ENCODE peak calls at places on chromosome 11, in eight cellular contexts. One of them, this sample, is unnamed.

GRCh38 chr11:2445107-2445947 is 519 bp downstream of the KCNQ1 start:
- DNase-seq in stimulated activated CD8-positive, alpha-beta memory T cell treated with anti-CD3 and anti-CD28 coated beads, Interleukin-4, amount 100 ng/mL, for 24 hours: no peak
- DNase-seq in mucosa of descending colon: peak
- DNase-seq in posterior cingulate gyrus: peak
- DNase-seq in iPS DF 6.9: no peak
- DNase-seq in AG08395: no peak
- DNase-seq in coronary artery: no peak
- DNase-seq in astrocyte of the cerebellum: no peak
- DNase-seq in this sample: no peak

GRCh38 chr11:114168691-114169090 is 109.2 kb downstream of the ZBTB16 start:
- DNase-seq in stimulated activated CD8-positive, alpha-beta memory T cell treated with anti-CD3 and anti-CD28 coated beads, Interleukin-4, amount 100 ng/mL, for 24 hours: no peak
- DNase-seq in mucosa of descending colon: peak
- DNase-seq in posterior cingulate gyrus: peak
- DNase-seq in iPS DF 6.9: no peak
- DNase-seq in AG08395: no peak
- DNase-seq in coronary artery: no peak
- DNase-seq in astrocyte of the cerebellum: no peak
- DNase-seq in this sample: no peak

GRCh38 chr11:71267807-71268421 is 15.5 kb upstream of the SHANK2 start:
- DNase-seq in stimulated activated CD8-positive, alpha-beta memory T cell treated with anti-CD3 and anti-CD28 coated beads, Interleukin-4, amount 100 ng/mL, for 24 hours: no peak
- DNase-seq in mucosa of descending colon: no peak
- DNase-seq in posterior cingulate gyrus: no peak
- DNase-seq in iPS DF 6.9: no peak
- DNase-seq in AG08395: no peak
- DNase-seq in coronary artery: no peak
- DNase-seq in astrocyte of the cerebellum: no peak
- DNase-seq in this sample: peak

GRCh38 chr11:131002145-131002544 is 85.9 kb upstream of the SNX19 start:
- DNase-seq in stimulated activated CD8-positive, alpha-beta memory T cell treated with anti-CD3 and anti-CD28 coated beads, Interleukin-4, amount 100 ng/mL, for 24 hours: no peak
- DNase-seq in mucosa of descending colon: no peak
- DNase-seq in posterior cingulate gyrus: no peak
- DNase-seq in iPS DF 6.9: no peak
- DNase-seq in AG08395: no peak
- DNase-seq in coronary artery: no peak
- DNase-seq in astrocyte of the cerebellum: no peak
- DNase-seq in this sample: no peak

GRCh38 chr11:8709002-8709672 is 26.5 kb downstream of the RPL27A start:
- DNase-seq in stimulated activated CD8-positive, alpha-beta memory T cell treated with anti-CD3 and anti-CD28 coated beads, Interleukin-4, amount 100 ng/mL, for 24 hours: no peak
- DNase-seq in mucosa of descending colon: peak
- DNase-seq in posterior cingulate gyrus: peak
- DNase-seq in iPS DF 6.9: no peak
- DNase-seq in AG08395: peak
- DNase-seq in coronary artery: peak
- DNase-seq in astrocyte of the cerebellum: peak
- DNase-seq in this sample: peak

GRCh38 chr11:125685228-125685627 is 4.6 kb upstream of the ACRV1 start:
- DNase-seq in stimulated activated CD8-positive, alpha-beta memory T cell treated with anti-CD3 and anti-CD28 coated beads, Interleukin-4, amount 100 ng/mL, for 24 hours: no peak
- DNase-seq in mucosa of descending colon: no peak
- DNase-seq in posterior cingulate gyrus: no peak
- DNase-seq in iPS DF 6.9: no peak
- DNase-seq in AG08395: no peak
- DNase-seq in coronary artery: no peak
- DNase-seq in astrocyte of the cerebellum: no peak
- DNase-seq in this sample: no peak

GRCh38 chr11:6576471-6577373 is 26.7 kb downstream of the RRP8 start:
- DNase-seq in stimulated activated CD8-positive, alpha-beta memory T cell treated with anti-CD3 and anti-CD28 coated beads, Interleukin-4, amount 100 ng/mL, for 24 hours: no peak
- DNase-seq in mucosa of descending colon: no peak
- DNase-seq in posterior cingulate gyrus: no peak
- DNase-seq in iPS DF 6.9: no peak
- DNase-seq in AG08395: peak
- DNase-seq in coronary artery: no peak
- DNase-seq in astrocyte of the cerebellum: peak
- DNase-seq in this sample: no peak

GRCh38 chr11:17384002-17384511 is 4.4 kb downstream of the KCNJ11 start:
- DNase-seq in stimulated activated CD8-positive, alpha-beta memory T cell treated with anti-CD3 and anti-CD28 coated beads, Interleukin-4, amount 100 ng/mL, for 24 hours: peak
- DNase-seq in mucosa of descending colon: peak
- DNase-seq in posterior cingulate gyrus: peak
- DNase-seq in iPS DF 6.9: peak
- DNase-seq in AG08395: peak
- DNase-seq in coronary artery: peak
- DNase-seq in astrocyte of the cerebellum: peak
- DNase-seq in this sample: no peak

GRCh38 chr11:92861641-92862040 is 107.8 kb upstream of the MTNR1B start:
- DNase-seq in stimulated activated CD8-positive, alpha-beta memory T cell treated with anti-CD3 and anti-CD28 coated beads, Interleukin-4, amount 100 ng/mL, for 24 hours: no peak
- DNase-seq in mucosa of descending colon: no peak
- DNase-seq in posterior cingulate gyrus: no peak
- DNase-seq in iPS DF 6.9: no peak
- DNase-seq in AG08395: no peak
- DNase-seq in coronary artery: no peak
- DNase-seq in astrocyte of the cerebellum: no peak
- DNase-seq in this sample: no peak

GRCh38 chr11:116885951-116886629 is 48.7 kb upstream of the APOA1 start:
- DNase-seq in stimulated activated CD8-positive, alpha-beta memory T cell treated with anti-CD3 and anti-CD28 coated beads, Interleukin-4, amount 100 ng/mL, for 24 hours: no peak
- DNase-seq in mucosa of descending colon: no peak
- DNase-seq in posterior cingulate gyrus: no peak
- DNase-seq in iPS DF 6.9: no peak
- DNase-seq in AG08395: peak
- DNase-seq in coronary artery: no peak
- DNase-seq in astrocyte of the cerebellum: peak
- DNase-seq in this sample: no peak

GRCh38 chr11:45665206-45665932 is at the start of gene CHST1:
- DNase-seq in stimulated activated CD8-positive, alpha-beta memory T cell treated with anti-CD3 and anti-CD28 coated beads, Interleukin-4, amount 100 ng/mL, for 24 hours: peak
- DNase-seq in mucosa of descending colon: peak
- DNase-seq in posterior cingulate gyrus: peak
- DNase-seq in iPS DF 6.9: no peak
- DNase-seq in AG08395: peak
- DNase-seq in coronary artery: no peak
- DNase-seq in astrocyte of the cerebellum: no peak
- DNase-seq in this sample: no peak

GRCh38 chr11:93541884-93542752 is 1.1 kb downstream of the SMCO4 start:
- DNase-seq in stimulated activated CD8-positive, alpha-beta memory T cell treated with anti-CD3 and anti-CD28 coated beads, Interleukin-4, amount 100 ng/mL, for 24 hours: no peak
- DNase-seq in mucosa of descending colon: peak
- DNase-seq in posterior cingulate gyrus: peak
- DNase-seq in iPS DF 6.9: peak
- DNase-seq in AG08395: peak
- DNase-seq in coronary artery: no peak
- DNase-seq in astrocyte of the cerebellum: peak
- DNase-seq in this sample: no peak

GRCh38 chr11:17739945-17740338 is 5.4 kb downstream of the KCNC1 start:
- DNase-seq in stimulated activated CD8-positive, alpha-beta memory T cell treated with anti-CD3 and anti-CD28 coated beads, Interleukin-4, amount 100 ng/mL, for 24 hours: no peak
- DNase-seq in mucosa of descending colon: no peak
- DNase-seq in posterior cingulate gyrus: no peak
- DNase-seq in iPS DF 6.9: no peak
- DNase-seq in AG08395: no peak
- DNase-seq in coronary artery: no peak
- DNase-seq in astrocyte of the cerebellum: no peak
- DNase-seq in this sample: peak

GRCh38 chr11:100863080-100863581 is 176.0 kb downstream of the ARHGAP42 start:
- DNase-seq in stimulated activated CD8-positive, alpha-beta memory T cell treated with anti-CD3 and anti-CD28 coated beads, Interleukin-4, amount 100 ng/mL, for 24 hours: no peak
- DNase-seq in mucosa of descending colon: peak
- DNase-seq in posterior cingulate gyrus: no peak
- DNase-seq in iPS DF 6.9: no peak
- DNase-seq in AG08395: peak
- DNase-seq in coronary artery: no peak
- DNase-seq in astrocyte of the cerebellum: peak
- DNase-seq in this sample: no peak

GRCh38 chr11:128689946-128690745 is 3.7 kb upstream of the FLI1 start:
- DNase-seq in stimulated activated CD8-positive, alpha-beta memory T cell treated with anti-CD3 and anti-CD28 coated beads, Interleukin-4, amount 100 ng/mL, for 24 hours: no peak
- DNase-seq in mucosa of descending colon: no peak
- DNase-seq in posterior cingulate gyrus: no peak
- DNase-seq in iPS DF 6.9: no peak
- DNase-seq in AG08395: no peak
- DNase-seq in coronary artery: no peak
- DNase-seq in astrocyte of the cerebellum: no peak
- DNase-seq in this sample: no peak

GRCh38 chr11:46121328-46121723 is at the start of gene PHF21A:
- DNase-seq in stimulated activated CD8-positive, alpha-beta memory T cell treated with anti-CD3 and anti-CD28 coated beads, Interleukin-4, amount 100 ng/mL, for 24 hours: peak
- DNase-seq in mucosa of descending colon: peak
- DNase-seq in posterior cingulate gyrus: peak
- DNase-seq in iPS DF 6.9: no peak
- DNase-seq in AG08395: peak
- DNase-seq in coronary artery: peak
- DNase-seq in astrocyte of the cerebellum: peak
- DNase-seq in this sample: peak

GRCh38 chr11:20010106-20010860 is 150.0 kb downstream of the DBX1 start:
- DNase-seq in stimulated activated CD8-positive, alpha-beta memory T cell treated with anti-CD3 and anti-CD28 coated beads, Interleukin-4, amount 100 ng/mL, for 24 hours: no peak
- DNase-seq in mucosa of descending colon: no peak
- DNase-seq in posterior cingulate gyrus: no peak
- DNase-seq in iPS DF 6.9: no peak
- DNase-seq in AG08395: no peak
- DNase-seq in coronary artery: no peak
- DNase-seq in astrocyte of the cerebellum: no peak
- DNase-seq in this sample: no peak

GRCh38 chr11:48675945-48676344 is 187.4 kb downstream of the OR4A47 start:
- DNase-seq in stimulated activated CD8-positive, alpha-beta memory T cell treated with anti-CD3 and anti-CD28 coated beads, Interleukin-4, amount 100 ng/mL, for 24 hours: no peak
- DNase-seq in mucosa of descending colon: no peak
- DNase-seq in posterior cingulate gyrus: no peak
- DNase-seq in iPS DF 6.9: no peak
- DNase-seq in AG08395: no peak
- DNase-seq in coronary artery: no peak
- DNase-seq in astrocyte of the cerebellum: no peak
- DNase-seq in this sample: no peak

GRCh38 chr11:8080674-8081590 is at the start of gene TUB:
- DNase-seq in stimulated activated CD8-positive, alpha-beta memory T cell treated with anti-CD3 and anti-CD28 coated beads, Interleukin-4, amount 100 ng/mL, for 24 hours: no peak
- DNase-seq in mucosa of descending colon: no peak
- DNase-seq in posterior cingulate gyrus: peak
- DNase-seq in iPS DF 6.9: no peak
- DNase-seq in AG08395: peak
- DNase-seq in coronary artery: no peak
- DNase-seq in astrocyte of the cerebellum: no peak
- DNase-seq in this sample: no peak

GRCh38 chr11:69287968-69288882 is 5.7 kb upstream of the MYEOV start:
- DNase-seq in stimulated activated CD8-positive, alpha-beta memory T cell treated with anti-CD3 and anti-CD28 coated beads, Interleukin-4, amount 100 ng/mL, for 24 hours: no peak
- DNase-seq in mucosa of descending colon: peak
- DNase-seq in posterior cingulate gyrus: peak
- DNase-seq in iPS DF 6.9: no peak
- DNase-seq in AG08395: no peak
- DNase-seq in coronary artery: no peak
- DNase-seq in astrocyte of the cerebellum: no peak
- DNase-seq in this sample: no peak

GRCh38 chr11:34652191-34652958 is 31.5 kb downstream of the EHF start:
- DNase-seq in stimulated activated CD8-positive, alpha-beta memory T cell treated with anti-CD3 and anti-CD28 coated beads, Interleukin-4, amount 100 ng/mL, for 24 hours: no peak
- DNase-seq in mucosa of descending colon: no peak
- DNase-seq in posterior cingulate gyrus: no peak
- DNase-seq in iPS DF 6.9: no peak
- DNase-seq in AG08395: no peak
- DNase-seq in coronary artery: no peak
- DNase-seq in astrocyte of the cerebellum: no peak
- DNase-seq in this sample: no peak

GRCh38 chr11:20459865-20460264 is 72.3 kb downstream of the PRMT3 start:
- DNase-seq in stimulated activated CD8-positive, alpha-beta memory T cell treated with anti-CD3 and anti-CD28 coated beads, Interleukin-4, amount 100 ng/mL, for 24 hours: no peak
- DNase-seq in mucosa of descending colon: no peak
- DNase-seq in posterior cingulate gyrus: no peak
- DNase-seq in iPS DF 6.9: no peak
- DNase-seq in AG08395: no peak
- DNase-seq in coronary artery: no peak
- DNase-seq in astrocyte of the cerebellum: no peak
- DNase-seq in this sample: no peak

GRCh38 chr11:103532133-103532788 is 423.0 kb downstream of the DYNC2H1 start:
- DNase-seq in stimulated activated CD8-positive, alpha-beta memory T cell treated with anti-CD3 and anti-CD28 coated beads, Interleukin-4, amount 100 ng/mL, for 24 hours: no peak
- DNase-seq in mucosa of descending colon: no peak
- DNase-seq in posterior cingulate gyrus: no peak
- DNase-seq in iPS DF 6.9: no peak
- DNase-seq in AG08395: peak
- DNase-seq in coronary artery: no peak
- DNase-seq in astrocyte of the cerebellum: peak
- DNase-seq in this sample: no peak

GRCh38 chr11:116605543-116605942 is 167.2 kb downstream of the BUD13 start:
- DNase-seq in stimulated activated CD8-positive, alpha-beta memory T cell treated with anti-CD3 and anti-CD28 coated beads, Interleukin-4, amount 100 ng/mL, for 24 hours: peak
- DNase-seq in mucosa of descending colon: peak
- DNase-seq in posterior cingulate gyrus: no peak
- DNase-seq in iPS DF 6.9: peak
- DNase-seq in AG08395: no peak
- DNase-seq in coronary artery: peak
- DNase-seq in astrocyte of the cerebellum: no peak
- DNase-seq in this sample: no peak

GRCh38 chr11:22800482-22800881 is 29.1 kb downstream of the SVIP start:
- DNase-seq in stimulated activated CD8-positive, alpha-beta memory T cell treated with anti-CD3 and anti-CD28 coated beads, Interleukin-4, amount 100 ng/mL, for 24 hours: no peak
- DNase-seq in mucosa of descending colon: no peak
- DNase-seq in posterior cingulate gyrus: no peak
- DNase-seq in iPS DF 6.9: no peak
- DNase-seq in AG08395: no peak
- DNase-seq in coronary artery: no peak
- DNase-seq in astrocyte of the cerebellum: no peak
- DNase-seq in this sample: no peak

GRCh38 chr11:27722945-27723344 is 22.7 kb upstream of the BDNF start:
- DNase-seq in stimulated activated CD8-positive, alpha-beta memory T cell treated with anti-CD3 and anti-CD28 coated beads, Interleukin-4, amount 100 ng/mL, for 24 hours: no peak
- DNase-seq in mucosa of descending colon: no peak
- DNase-seq in posterior cingulate gyrus: peak
- DNase-seq in iPS DF 6.9: no peak
- DNase-seq in AG08395: peak
- DNase-seq in coronary artery: no peak
- DNase-seq in astrocyte of the cerebellum: no peak
- DNase-seq in this sample: no peak

GRCh38 chr11:69534166-69534530 is 52.7 kb downstream of the LINC01488 start:
- DNase-seq in stimulated activated CD8-positive, alpha-beta memory T cell treated with anti-CD3 and anti-CD28 coated beads, Interleukin-4, amount 100 ng/mL, for 24 hours: no peak
- DNase-seq in mucosa of descending colon: no peak
- DNase-seq in posterior cingulate gyrus: no peak
- DNase-seq in iPS DF 6.9: no peak
- DNase-seq in AG08395: no peak
- DNase-seq in coronary artery: no peak
- DNase-seq in astrocyte of the cerebellum: no peak
- DNase-seq in this sample: no peak

GRCh38 chr11:1693327-1694063 is 3.5 kb upstream of the KRTAP5-6 start:
- DNase-seq in stimulated activated CD8-positive, alpha-beta memory T cell treated with anti-CD3 and anti-CD28 coated beads, Interleukin-4, amount 100 ng/mL, for 24 hours: peak
- DNase-seq in mucosa of descending colon: peak
- DNase-seq in posterior cingulate gyrus: peak
- DNase-seq in iPS DF 6.9: peak
- DNase-seq in AG08395: peak
- DNase-seq in coronary artery: peak
- DNase-seq in astrocyte of the cerebellum: peak
- DNase-seq in this sample: peak

GRCh38 chr11:109984634-109985289 is 108.4 kb upstream of the ZC3H12C start:
- DNase-seq in stimulated activated CD8-positive, alpha-beta memory T cell treated with anti-CD3 and anti-CD28 coated beads, Interleukin-4, amount 100 ng/mL, for 24 hours: no peak
- DNase-seq in mucosa of descending colon: no peak
- DNase-seq in posterior cingulate gyrus: no peak
- DNase-seq in iPS DF 6.9: no peak
- DNase-seq in AG08395: no peak
- DNase-seq in coronary artery: no peak
- DNase-seq in astrocyte of the cerebellum: no peak
- DNase-seq in this sample: no peak

GRCh38 chr11:20162824-20163777 is 2.8 kb upstream of the DBX1 start:
- DNase-seq in stimulated activated CD8-positive, alpha-beta memory T cell treated with anti-CD3 and anti-CD28 coated beads, Interleukin-4, amount 100 ng/mL, for 24 hours: no peak
- DNase-seq in mucosa of descending colon: no peak
- DNase-seq in posterior cingulate gyrus: no peak
- DNase-seq in iPS DF 6.9: no peak
- DNase-seq in AG08395: peak
- DNase-seq in coronary artery: no peak
- DNase-seq in astrocyte of the cerebellum: no peak
- DNase-seq in this sample: no peak

GRCh38 chr11:121610706-121611105 is 157.9 kb upstream of the SORL1-AS1 start:
- DNase-seq in stimulated activated CD8-positive, alpha-beta memory T cell treated with anti-CD3 and anti-CD28 coated beads, Interleukin-4, amount 100 ng/mL, for 24 hours: no peak
- DNase-seq in mucosa of descending colon: no peak
- DNase-seq in posterior cingulate gyrus: no peak
- DNase-seq in iPS DF 6.9: no peak
- DNase-seq in AG08395: no peak
- DNase-seq in coronary artery: no peak
- DNase-seq in astrocyte of the cerebellum: no peak
- DNase-seq in this sample: no peak

GRCh38 chr11:114044042-114044871 is 15.3 kb upstream of the ZBTB16 start:
- DNase-seq in stimulated activated CD8-positive, alpha-beta memory T cell treated with anti-CD3 and anti-CD28 coated beads, Interleukin-4, amount 100 ng/mL, for 24 hours: no peak
- DNase-seq in mucosa of descending colon: peak
- DNase-seq in posterior cingulate gyrus: no peak
- DNase-seq in iPS DF 6.9: no peak
- DNase-seq in AG08395: no peak
- DNase-seq in coronary artery: no peak
- DNase-seq in astrocyte of the cerebellum: no peak
- DNase-seq in this sample: no peak

GRCh38 chr11:35721576-35722341 is 59.2 kb downstream of the TRIM44 start:
- DNase-seq in stimulated activated CD8-positive, alpha-beta memory T cell treated with anti-CD3 and anti-CD28 coated beads, Interleukin-4, amount 100 ng/mL, for 24 hours: no peak
- DNase-seq in mucosa of descending colon: no peak
- DNase-seq in posterior cingulate gyrus: no peak
- DNase-seq in iPS DF 6.9: no peak
- DNase-seq in AG08395: no peak
- DNase-seq in coronary artery: no peak
- DNase-seq in astrocyte of the cerebellum: no peak
- DNase-seq in this sample: no peak

GRCh38 chr11:116930177-116930576 is 92.8 kb upstream of the APOA1 start:
- DNase-seq in stimulated activated CD8-positive, alpha-beta memory T cell treated with anti-CD3 and anti-CD28 coated beads, Interleukin-4, amount 100 ng/mL, for 24 hours: peak
- DNase-seq in mucosa of descending colon: no peak
- DNase-seq in posterior cingulate gyrus: no peak
- DNase-seq in iPS DF 6.9: peak
- DNase-seq in AG08395: peak
- DNase-seq in coronary artery: no peak
- DNase-seq in astrocyte of the cerebellum: peak
- DNase-seq in this sample: no peak